ENCODE peak calls at places on chromosome 4, in nine cellular contexts. G, N, S, C, L, Q, B, A and Y are unnamed samples.

GRCh38 chr4:5928241-5928640 is 35.4 kb upstream of the CRMP1 start:
- DNase-seq in G (no peak), N (no peak), S (no peak), C (no peak), L (no peak), Q (no peak), B (no peak), A (no peak), Y (no peak)

GRCh38 chr4:154622598-154622997 is 10.1 kb upstream of the FGG start:
- DNase-seq in G (no peak), N (peak), S (peak), C (no peak), L (peak), Q (no peak), B (peak), A (no peak), Y (peak)

GRCh38 chr4:163666335-163666888 is 171.9 kb downstream of the TMA16 start:
- DNase-seq in G (no peak), N (no peak), S (no peak), C (no peak), L (no peak), Q (no peak), B (no peak), A (no peak), Y (no peak)

GRCh38 chr4:87832669-87833068 is at the start of gene MEPE:
- DNase-seq in G (no peak), N (no peak), S (no peak), C (no peak), L (no peak), Q (no peak), B (no peak), A (no peak), Y (no peak)

GRCh38 chr4:173386751-173387150 is 12.2 kb downstream of the SCRG1 start:
- DNase-seq in G (no peak), N (no peak), S (no peak), C (no peak), L (peak), Q (no peak), B (no peak), A (no peak), Y (no peak)

GRCh38 chr4:154958621-154959358 is 177.7 kb downstream of the RBM46 start:
- DNase-seq in G (no peak), N (no peak), S (no peak), C (no peak), L (no peak), Q (no peak), B (no peak), A (no peak), Y (no peak)

GRCh38 chr4:88308587-88308986 is 24.2 kb upstream of the PPM1K start:
- DNase-seq in G (no peak), N (no peak), S (no peak), C (no peak), L (no peak), Q (no peak), B (no peak), A (no peak), Y (no peak)

GRCh38 chr4:101282076-101282844 is 65.1 kb downstream of the PPP3CA start:
- DNase-seq in G (no peak), N (peak), S (no peak), C (no peak), L (no peak), Q (no peak), B (peak), A (peak), Y (no peak)

GRCh38 chr4:41185614-41186609 is 28.4 kb downstream of the APBB2 start:
- DNase-seq in G (no peak), N (no peak), S (no peak), C (no peak), L (no peak), Q (no peak), B (no peak), A (no peak), Y (no peak)

GRCh38 chr4:135177323-135177722 is 975.7 kb upstream of the PABPC4L start:
- DNase-seq in G (no peak), N (no peak), S (no peak), C (no peak), L (no peak), Q (no peak), B (no peak), A (no peak), Y (no peak)